ENCODE peak calls at places on chromosomes 1 and 21, in seven cellular contexts. Y is transverse colon, C is H1, K is HCT116, J is uterus, A is ovary, Z is spleen. N is an unnamed sample.

GRCh38 chr1:20511518-20512428 is 3.8 kb upstream of the MUL1 start:
- DNase-seq in A (no peak), Y (no peak), J (no peak), C (no peak), Z (no peak), K (no peak), N (no peak)

GRCh38 chr1:88488277-88488676 is 195.8 kb upstream of the PKN2 start:
- DNase-seq in C (no peak), J (no peak), A (no peak), Y (no peak), K (no peak), Z (no peak), N (no peak)

GRCh38 chr1:179926494-179927205 is 28.0 kb upstream of the CEP350 start:
- DNase-seq in A (no peak), K (no peak), Y (no peak), Z (no peak), C (no peak), J (no peak), N (no peak)

GRCh38 chr1:184622136-184622823 is 132.4 kb downstream of the EDEM3 start:
- DNase-seq in A (peak), J (peak), C (no peak), Y (peak), K (no peak), Z (no peak), N (no peak)

GRCh38 chr1:65510961-65511360 is 90.5 kb downstream of the LEPR start:
- DNase-seq in Y (no peak), A (no peak), J (no peak), Z (no peak), C (no peak), K (no peak), N (no peak)

GRCh38 chr21:42463861-42464515 is 32.0 kb downstream of the RSPH1 start:
- DNase-seq in A (no peak), C (no peak), Y (peak), Z (peak), K (peak), J (no peak), N (no peak)

GRCh38 chr1:179883739-179884138 is 1.7 kb downstream of the TOR1AIP1 start:
- DNase-seq in J (no peak), C (no peak), K (no peak), Z (no peak), A (no peak), Y (no peak), N (no peak)

GRCh38 chr21:16037386-16037785 is 307.6 kb downstream of the USP25 start:
- DNase-seq in Y (no peak), C (no peak), A (no peak), K (no peak), Z (no peak), J (no peak), N (no peak)

GRCh38 chr21:20527691-20528090 is 470.5 kb upstream of the NCAM2 start:
- DNase-seq in K (no peak), A (no peak), Y (no peak), C (no peak), Z (no peak), J (no peak), N (no peak)

GRCh38 chr1:215056584-215056983 is 26.0 kb upstream of the KCNK2 start:
- DNase-seq in Z (no peak), A (no peak), Y (no peak), J (no peak), C (no peak), K (no peak), N (no peak)

GRCh38 chr1:227734546-227734857 is 600 bp downstream of the JMJD4 start:
- DNase-seq in C (no peak), A (no peak), J (no peak), Z (no peak), K (no peak), Y (no peak), N (no peak)

GRCh38 chr1:45685308-45686080 is 839 bp downstream of the GPBP1L1 start:
- DNase-seq in Z (no peak), J (no peak), Y (no peak), K (no peak), A (no peak), C (no peak), N (no peak)

GRCh38 chr1:37795340-37796110 is 1.9 kb downstream of the MANEAL start:
- DNase-seq in C (peak), Y (peak), K (no peak), J (no peak), Z (peak), A (peak), N (no peak)

GRCh38 chr1:1425753-1426495 is 4.8 kb upstream of the ANKRD65 start:
- DNase-seq in Z (peak), Y (no peak), K (no peak), C (no peak), A (no peak), J (no peak), N (no peak)

GRCh38 chr1:156859523-156860112 is 701 bp upstream of the INSRR start:
- DNase-seq in J (no peak), Y (no peak), K (no peak), Z (no peak), A (no peak), C (no peak), N (no peak)

GRCh38 chr21:45981641-45982255 is at the start of gene COL6A1:
- DNase-seq in J (peak), C (no peak), K (no peak), A (peak), Y (peak), Z (peak), N (no peak)
- TF ChIP-seq POLR2A in J (peak), C (no peak), K (peak), A (peak), Y (peak), Z (no peak), N (no peak)

GRCh38 chr1:31584869-31585735 is 8.8 kb downstream of the TINAGL1 start:
- DNase-seq in Z (peak), C (no peak), A (no peak), J (no peak), K (no peak), Y (no peak), N (no peak)
- H3K4me3 ChIP-seq in Z (no peak), C (no peak), A (no peak), J (no peak), K (no peak), Y (no peak), N (no peak)

GRCh38 chr1:116360435-116361173 is 12.4 kb upstream of the ATP1A1 start:
- DNase-seq in C (no peak), A (no peak), K (no peak), Z (no peak), J (no peak), Y (no peak), N (no peak)
- TF ChIP-seq CTCF in C (no peak), A (peak), K (peak), Z (no peak), J (peak), Y (peak), N (peak)

DNA sequence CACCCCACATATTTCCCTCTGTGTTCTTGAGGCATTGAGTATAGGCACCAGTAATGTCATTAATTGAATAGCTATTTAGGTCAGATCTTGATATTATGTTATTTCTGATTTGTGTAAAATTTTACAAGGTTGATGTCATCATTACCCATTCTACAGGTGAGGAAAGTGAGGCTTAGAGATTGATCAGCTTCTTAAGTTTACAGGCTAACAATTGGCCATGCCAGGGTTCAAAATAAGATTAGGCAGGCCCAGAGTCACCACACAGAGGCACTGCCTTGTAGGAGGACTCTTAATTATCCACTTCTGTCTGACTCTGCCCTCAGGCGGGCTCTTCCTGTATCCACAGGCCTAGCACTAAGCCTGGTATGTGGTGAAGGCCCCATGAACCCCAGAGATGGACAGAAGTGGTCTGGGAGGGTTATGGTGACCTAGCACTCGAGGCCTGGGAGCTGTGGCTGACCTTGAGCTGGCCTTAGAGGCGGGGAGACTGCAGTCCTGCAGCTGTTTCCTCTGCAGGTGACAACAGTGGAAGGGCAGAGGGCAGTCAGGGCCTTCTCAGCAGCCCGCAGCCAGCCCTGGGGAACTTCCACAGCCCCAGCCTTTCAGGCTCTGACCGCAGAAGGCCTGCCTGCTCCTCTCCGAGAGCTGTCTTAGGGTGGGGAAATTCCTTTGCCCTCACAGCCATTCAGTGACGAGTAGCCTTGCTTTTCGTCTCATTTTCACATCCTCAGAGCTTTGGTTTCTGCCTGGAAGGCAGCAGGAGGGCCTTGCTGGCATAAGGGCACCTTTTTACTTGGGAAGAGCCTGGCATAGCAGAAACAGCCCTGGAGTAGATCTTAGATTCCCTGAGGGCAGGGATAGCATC is 12.2 kb downstream of the ZDHHC18 start:
- DNase-seq in C (no peak), J (no peak), Z (peak), A (no peak), Y (peak), K (no peak), N (no peak)
- TF ChIP-seq POLR2A in C (no peak), J (no peak), Z (no peak), A (no peak), Y (no peak), K (no peak), N (no peak)

GRCh38 chr1:163069142-163069541 is at the start of gene RGS4:
- DNase-seq in Y (peak), J (peak), Z (no peak), C (peak), K (peak), A (peak), N (no peak)

GRCh38 chr1:163066686-163067085 is 2.5 kb upstream of the RGS4 start:
- DNase-seq in J (no peak), K (no peak), Z (no peak), Y (no peak), C (no peak), A (no peak), N (no peak)

GRCh38 chr1:163066168-163066567 is 3.0 kb upstream of the RGS4 start:
- DNase-seq in K (no peak), Y (no peak), J (no peak), A (no peak), Z (no peak), C (no peak), N (no peak)

GRCh38 chr1:163069655-163070277 is 605 bp downstream of the RGS4 start:
- DNase-seq in A (no peak), Y (no peak), K (no peak), Z (no peak), J (no peak), C (no peak), N (no peak)

GRCh38 chr1:163068716-163069115 is 445 bp upstream of the RGS4 start:
- DNase-seq in A (no peak), J (no peak), C (no peak), Y (no peak), Z (no peak), K (no peak), N (no peak)
- H3K4me3 ChIP-seq in A (no peak), J (peak), C (peak), Y (peak), Z (no peak), K (no peak), N (no peak)

GRCh38 chr1:12052008-12052573 is 11.0 kb upstream of the TNFRSF8 start:
- DNase-seq in Y (peak), K (peak), J (peak), Z (no peak), A (peak), C (no peak), N (no peak)

GRCh38 chr1:12047120-12047876 is 15.8 kb upstream of the TNFRSF8 start:
- DNase-seq in A (no peak), Z (no peak), Y (no peak), J (no peak), K (no peak), C (no peak), N (no peak)

GRCh38 chr1:12048376-12048775 is 14.7 kb upstream of the TNFRSF8 start:
- DNase-seq in A (no peak), C (no peak), J (no peak), Z (no peak), Y (no peak), K (no peak), N (no peak)

GRCh38 chr1:12051361-12051760 is 11.7 kb upstream of the TNFRSF8 start:
- DNase-seq in K (no peak), Z (no peak), J (no peak), A (no peak), Y (no peak), C (no peak), N (no peak)

GRCh38 chr1:12049625-12050024 is 13.5 kb upstream of the TNFRSF8 start:
- DNase-seq in K (no peak), A (no peak), Y (no peak), C (no peak), J (no peak), Z (no peak), N (no peak)
- TF ChIP-seq CTCF in K (no peak), A (no peak), Y (no peak), C (no peak), J (no peak), Z (no peak), N (no peak)

GRCh38 chr21:32824950-32825349 is 53.4 kb upstream of the PAXBP1 start:
- DNase-seq in K (no peak), Y (no peak), Z (no peak), A (no peak), C (no peak), J (no peak), N (no peak)
- TF ChIP-seq POLR2A in K (no peak), Y (no peak), Z (no peak), A (no peak), C (no peak), J (no peak), N (no peak)

GRCh38 chr1:3142236-3142635 is 73.2 kb downstream of the PRDM16 start:
- DNase-seq in A (no peak), C (no peak), Z (no peak), K (no peak), J (no peak), Y (no peak), N (no peak)
- H3K4me3 ChIP-seq in A (no peak), C (no peak), Z (no peak), K (no peak), J (no peak), Y (no peak), N (no peak)

N was measured in esophagus squamous epithelium.